ENCODE peak calls at places on chromosomes 2 and 18, in five cellular contexts. Q, K, E, X and I are unnamed samples. For H3K9me3 and H3K36me3, the result is how much of the 10 kb centered on the place peaks cover.

GRCh38 chr2:233656443-233656842 is 15.3 kb upstream of the UGT1A9 start:
- DNase-seq in E (no peak), Q (no peak), X (no peak), K (no peak), I (no peak)

GRCh38 chr2:32591669-32592463 is 36.0 kb upstream of the TTC27 start:
- DNase-seq in K (peak), Q (peak), E (peak), X (peak), I (no peak)

GRCh38 chr2:238433941-238434845 is 7.5 kb downstream of the ASB1 start:
- DNase-seq in E (no peak), Q (peak), K (peak), X (peak), I (no peak)

GRCh38 chr2:159124441-159124911 is 156.0 kb downstream of the TANC1 start:
- DNase-seq in Q (peak), E (no peak), X (peak), K (peak), I (peak)

GRCh38 chr2:10977003-10977402 is 65.3 kb downstream of the KCNF1 start:
- DNase-seq in K (no peak), E (no peak), Q (peak), X (peak), I (no peak)

GRCh38 chr2:83517727-83518368 is 941.2 kb downstream of the SUCLG1 start:
- DNase-seq in X (no peak), K (no peak), Q (no peak), E (no peak), I (no peak)

GRCh38 chr18:24778810-24779418 is 318.5 kb downstream of the HRH4 start:
- DNase-seq in X (no peak), Q (no peak), E (no peak), K (no peak), I (no peak)

GRCh38 chr2:9315280-9315847 is 108.0 kb downstream of the ITGB1BP1 start:
- DNase-seq in E (no peak), K (peak), X (no peak), Q (no peak), I (no peak)

GRCh38 chr2:239298126-239298804 is 102.6 kb downstream of the HDAC4 start:
- DNase-seq in X (no peak), E (peak), K (no peak), Q (no peak), I (no peak)

GRCh38 chr2:157473585-157473984 is 29.7 kb upstream of the CYTIP start:
- DNase-seq in X (no peak), K (no peak), Q (no peak), E (no peak), I (peak)

GRCh38 chr2:105652014-105652796 is 92.5 kb upstream of the NCK2 start:
- DNase-seq in E (no peak), X (no peak), Q (no peak), K (no peak), I (no peak)

GRCh38 chr18:74533666-74534065 is 634 bp upstream of the CNDP1 start:
- DNase-seq in K (no peak), X (no peak), Q (no peak), E (no peak), I (no peak)

GRCh38 chr2:239223330-239224248 is 177.2 kb downstream of the HDAC4 start:
- DNase-seq in K (no peak), X (peak), E (no peak), Q (peak), I (peak)

GRCh38 chr2:27262379-27263286 is at the start of gene SLC30A3:
- DNase-seq in Q (peak), E (peak), X (no peak), K (peak), I (no peak)

GRCh38 chr2:11703700-11704099 is 33.7 kb upstream of the NTSR2 start:
- DNase-seq in E (no peak), X (peak), K (peak), Q (no peak), I (peak)

GRCh38 chr18:57797209-57797651 is 5.9 kb downstream of the ATP8B1 start:
- DNase-seq in K (no peak), X (no peak), Q (no peak), E (no peak), I (no peak)

GRCh38 chr2:232611559-232612218 is 21.7 kb upstream of the EFHD1 start:
- DNase-seq in X (peak), Q (peak), E (peak), K (peak), I (peak)

GRCh38 chr2:74461187-74462053 is 3.2 kb downstream of the WBP1 start:
- DNase-seq in K (no peak), Q (peak), E (no peak), X (no peak), I (no peak)

GRCh38 chr2:96773922-96774321 is 13.2 kb downstream of the CNNM4 start:
- DNase-seq in K (no peak), X (no peak), E (peak), Q (no peak), I (no peak)

GRCh38 chr18:32362484-32362883 is 108.2 kb downstream of the GAREM1 start:
- DNase-seq in K (peak), X (no peak), Q (no peak), E (no peak), I (no peak)

GRCh38 chr2:62747876-62748275 is 42.4 kb downstream of the EHBP1 start:
- DNase-seq in E (no peak), Q (no peak), X (no peak), K (no peak), I (no peak)

GRCh38 chr18:56299740-56300139 is 338.7 kb downstream of the TXNL1 start:
- DNase-seq in K (no peak), Q (no peak), X (no peak), E (no peak), I (no peak)

GRCh38 chr2:64608867-64609228 is 44.9 kb downstream of the SERTAD2 start:
- DNase-seq in K (no peak), E (no peak), Q (no peak), X (no peak), I (no peak)

GRCh38 chr2:133841905-133842304 is 273.6 kb upstream of the NCKAP5 start:
- DNase-seq in K (peak), Q (peak), E (no peak), X (peak), I (peak)

GRCh38 chr2:238370482-238371372 is 50.4 kb downstream of the TRAF3IP1 start:
- DNase-seq in X (peak), E (peak), Q (peak), K (peak), I (peak)

GRCh38 chr2:241822264-241822623 is 13.3 kb downstream of the NEU4 start:
- DNase-seq in Q (no peak), X (no peak), K (no peak), E (no peak), I (no peak)

GRCh38 chr2:138421315-138421970 is 80.1 kb upstream of the SPOPL start:
- DNase-seq in K (peak), Q (peak), E (no peak), X (peak), I (no peak)

GRCh38 chr2:44120428-44120827 is 48.2 kb upstream of the PPM1B start:
- DNase-seq in X (peak), Q (peak), E (peak), K (peak), I (peak)

GRCh38 chr2:203682688-203683130 is 23.7 kb upstream of the CD28 start:
- DNase-seq in X (peak), K (peak), E (no peak), Q (peak), I (peak)

GRCh38 chr2:36812196-36812595 is 115.7 kb downstream of the VIT start:
- DNase-seq in E (no peak), X (no peak), Q (no peak), K (no peak), I (no peak)

GRCh38 chr18:711693-712400 is 583 bp downstream of the ENOSF1 start:
- DNase-seq in E (peak), K (peak), X (peak), Q (peak), I (peak)

GRCh38 chr2:230875347-230876315 is 10.9 kb downstream of the ITM2C start:
- DNase-seq in X (no peak), E (no peak), K (no peak), Q (no peak), I (no peak)

GRCh38 chr2:144464730-144465129 is 55.2 kb downstream of the ZEB2 start:
- DNase-seq in Q (no peak), X (no peak), E (no peak), K (no peak), I (no peak)

GRCh38 chr2:212520340-212520739 is 18.3 kb downstream of the ERBB4 start:
- DNase-seq in Q (no peak), E (no peak), X (no peak), K (no peak), I (no peak)

GRCh38 chr2:69358914-69359313 is 28.1 kb downstream of the GFPT1 start:
- DNase-seq in K (no peak), E (no peak), Q (no peak), X (no peak), I (no peak)

GRCh38 chr2:64226611-64227010 is 82.4 kb upstream of the PELI1 start:
- DNase-seq in Q (no peak), E (no peak), K (no peak), X (no peak), I (no peak)

GRCh38 chr2:109005686-109006204 is 16.7 kb upstream of the EDAR start:
- DNase-seq in K (no peak), Q (peak), X (peak), E (no peak), I (no peak)

GRCh38 chr2:236642125-236642524 is 72.5 kb downstream of the ACKR3 start:
- DNase-seq in X (no peak), E (no peak), K (no peak), Q (no peak), I (peak)

GRCh38 chr2:236643480-236643879 is 73.9 kb downstream of the ACKR3 start:
- DNase-seq in K (no peak), E (no peak), X (no peak), Q (no peak), I (no peak)

GRCh38 chr2:236641051-236641450 is 71.4 kb downstream of the ACKR3 start:
- DNase-seq in K (no peak), Q (no peak), X (no peak), E (no peak), I (no peak)

GRCh38 chr2:236644067-236644466 is 74.4 kb downstream of the ACKR3 start:
- DNase-seq in K (no peak), Q (no peak), E (no peak), X (no peak), I (no peak)

GRCh38 chr2:236642584-236643291 is 73.1 kb downstream of the ACKR3 start:
- DNase-seq in E (no peak), Q (peak), X (peak), K (peak), I (peak)
- H3K9me3 ChIP-seq in E (under half), Q (under half), X (under half), K (under half), I (under half)

GRCh38 chr2:88321614-88322248 is 130.8 kb downstream of the FOXI3 start:
- DNase-seq in E (no peak), Q (no peak), X (no peak), K (no peak), I (no peak)
- H3K4me3 ChIP-seq in E (no peak), Q (no peak), X (no peak), K (no peak), I (no peak)

GRCh38 chr2:200418399-200418798 is 91.5 kb downstream of the KCTD18 start:
- DNase-seq in K (no peak), E (no peak), Q (no peak), X (no peak), I (no peak)
- H3K36me3 ChIP-seq in K (under half), E (under half), Q (under half), X (under half), I (under half)

DNA sequence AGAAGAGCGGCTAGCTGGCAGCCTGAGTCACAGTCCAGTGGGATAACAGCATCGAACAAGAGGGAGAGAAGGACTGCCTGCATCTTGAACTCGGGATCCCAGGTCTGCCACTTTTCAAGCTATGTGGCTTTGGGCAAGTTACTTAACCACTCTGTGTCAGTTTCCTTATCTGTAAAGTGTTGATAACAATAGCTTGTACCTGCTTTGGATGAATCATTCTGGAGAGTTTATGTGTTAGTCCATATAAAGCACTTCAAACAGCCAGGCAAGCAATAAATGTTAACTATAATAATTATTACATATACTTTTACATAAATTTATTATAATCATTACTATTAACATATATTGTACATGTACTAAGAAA is 4.6 kb downstream of the DYSF start:
- DNase-seq in X (no peak), Q (no peak), K (no peak), E (no peak), I (no peak)
- H3K9me3 ChIP-seq in X (under half), Q (under half), K (under half), E (under half), I (under half)

GRCh38 chr2:176082885-176083731 is 654 bp downstream of the EVX2 start:
- DNase-seq in X (no peak), K (no peak), Q (no peak), E (no peak), I (no peak)

GRCh38 chr2:176083796-176084261 is at the start of gene EVX2:
- DNase-seq in E (no peak), K (no peak), X (no peak), Q (no peak), I (no peak)

GRCh38 chr2:176085861-176086771 is 2.4 kb upstream of the EVX2 start:
- DNase-seq in X (no peak), K (no peak), Q (peak), E (no peak), I (no peak)

GRCh38 chr2:176084629-176085119 is 912 bp upstream of the EVX2 start:
- DNase-seq in K (no peak), X (no peak), E (no peak), Q (no peak), I (no peak)

GRCh38 chr2:176085120-176085788 is 1.5 kb upstream of the EVX2 start:
- DNase-seq in X (no peak), K (no peak), E (no peak), Q (no peak), I (no peak)
- H3K4me3 ChIP-seq in X (no peak), K (no peak), E (no peak), Q (peak), I (no peak)

GRCh38 chr2:46181789-46182530 is 115.2 kb upstream of the EPAS1 start:
- DNase-seq in E (no peak), K (no peak), X (no peak), Q (no peak), I (no peak)

GRCh38 chr2:46183426-46183825 is 113.8 kb upstream of the EPAS1 start:
- DNase-seq in E (no peak), Q (no peak), X (no peak), K (no peak), I (no peak)

GRCh38 chr2:46180189-46180588 is 117.0 kb upstream of the EPAS1 start:
- DNase-seq in X (no peak), Q (no peak), E (no peak), K (no peak), I (no peak)

GRCh38 chr2:46179037-46179621 is 118.1 kb upstream of the EPAS1 start:
- DNase-seq in K (peak), Q (peak), X (peak), E (peak), I (no peak)

DNA sequence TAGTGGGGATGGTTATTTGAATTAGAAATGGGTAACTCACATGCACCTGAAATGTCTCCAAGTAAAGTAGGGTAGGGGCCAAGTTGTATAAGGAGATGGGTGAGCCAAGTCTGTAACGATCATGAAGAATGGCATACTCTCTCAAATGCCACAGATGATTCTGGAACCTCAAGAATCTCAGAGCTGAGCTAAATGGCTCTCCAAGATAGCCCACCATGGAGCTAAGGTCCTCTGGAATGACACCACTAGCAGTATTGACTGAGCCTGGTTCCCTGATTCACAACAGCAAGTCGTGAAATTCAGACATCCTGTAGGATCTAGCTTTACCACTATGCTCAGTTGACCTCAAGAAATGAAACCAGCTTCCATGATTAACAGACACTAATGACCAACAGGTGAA is 115.9 kb upstream of the EPAS1 start:
- DNase-seq in E (no peak), Q (no peak), X (no peak), K (no peak), I (no peak)
- H3K36me3 ChIP-seq in E (under half), Q (under half), X (under half), K (under half), I (under half)